ENCODE peak calls at places on chromosomes 6 and 20, in four cellular contexts. T is esophagus muscularis mucosa, J is sigmoid colon, U is upper lobe of left lung. Q is an unnamed sample.

GRCh38 chr6:30646450-30647038 is 389 bp upstream of the C6orf136 start:
- DNase-seq in T (no peak), J (no peak), U (peak), Q (peak)

GRCh38 chr6:99997141-99997540 is 3.1 kb upstream of the MCHR2 start:
- DNase-seq in T (no peak), J (no peak), U (no peak), Q (no peak)

GRCh38 chr6:42505377-42505702 is 53.6 kb upstream of the TRERF1 start:
- DNase-seq in T (no peak), J (no peak), U (no peak), Q (no peak)

GRCh38 chr6:3568396-3569082 is 111.7 kb upstream of the SLC22A23 start:
- DNase-seq in T (no peak), J (no peak), U (no peak), Q (no peak)

GRCh38 chr20:33604991-33605370 is 57.1 kb upstream of the C20orf144 start:
- DNase-seq in T (no peak), J (no peak), U (no peak), Q (no peak)

GRCh38 chr6:108847738-108848115 is 495 bp upstream of the ARMC2 start:
- DNase-seq in T (no peak), J (no peak), U (no peak), Q (no peak)

GRCh38 chr6:34205466-34205865 is 31.2 kb upstream of the HMGA1 start:
- DNase-seq in T (no peak), J (no peak), U (no peak), Q (no peak)

GRCh38 chr20:54062812-54063280 is 7.5 kb downstream of the BCAS1 start:
- DNase-seq in T (no peak), J (no peak), U (no peak), Q (no peak)

GRCh38 chr6:118812972-118813371 is 81.0 kb upstream of the ASF1A start:
- DNase-seq in T (no peak), J (no peak), U (no peak), Q (no peak)

GRCh38 chr6:125671323-125671722 is 78.1 kb upstream of the HEY2 start:
- DNase-seq in T (no peak), J (no peak), U (no peak), Q (no peak)

GRCh38 chr6:106745824-106746610 is 116.6 kb downstream of the QRSL1 start:
- DNase-seq in T (no peak), J (no peak), U (no peak), Q (no peak)

GRCh38 chr20:9087531-9088217 is 18.8 kb downstream of the PLCB4 start:
- DNase-seq in T (no peak), J (no peak), U (no peak), Q (no peak)
- TF ChIP-seq EP300 in T (no peak), J (no peak), U (no peak), Q (no peak)

GRCh38 chr6:1329708-1330107 is 17.8 kb downstream of the FOXQ1 start:
- DNase-seq in T (no peak), J (no peak), U (no peak), Q (no peak)

GRCh38 chr6:1334725-1335124 is 22.8 kb downstream of the FOXQ1 start:
- DNase-seq in T (peak), J (no peak), U (no peak), Q (no peak)

GRCh38 chr6:1336246-1336843 is 24.4 kb downstream of the FOXQ1 start:
- DNase-seq in T (peak), J (no peak), U (no peak), Q (peak)

GRCh38 chr6:1337791-1338190 is 25.9 kb downstream of the FOXQ1 start:
- DNase-seq in T (peak), J (no peak), U (no peak), Q (no peak)

DNA sequence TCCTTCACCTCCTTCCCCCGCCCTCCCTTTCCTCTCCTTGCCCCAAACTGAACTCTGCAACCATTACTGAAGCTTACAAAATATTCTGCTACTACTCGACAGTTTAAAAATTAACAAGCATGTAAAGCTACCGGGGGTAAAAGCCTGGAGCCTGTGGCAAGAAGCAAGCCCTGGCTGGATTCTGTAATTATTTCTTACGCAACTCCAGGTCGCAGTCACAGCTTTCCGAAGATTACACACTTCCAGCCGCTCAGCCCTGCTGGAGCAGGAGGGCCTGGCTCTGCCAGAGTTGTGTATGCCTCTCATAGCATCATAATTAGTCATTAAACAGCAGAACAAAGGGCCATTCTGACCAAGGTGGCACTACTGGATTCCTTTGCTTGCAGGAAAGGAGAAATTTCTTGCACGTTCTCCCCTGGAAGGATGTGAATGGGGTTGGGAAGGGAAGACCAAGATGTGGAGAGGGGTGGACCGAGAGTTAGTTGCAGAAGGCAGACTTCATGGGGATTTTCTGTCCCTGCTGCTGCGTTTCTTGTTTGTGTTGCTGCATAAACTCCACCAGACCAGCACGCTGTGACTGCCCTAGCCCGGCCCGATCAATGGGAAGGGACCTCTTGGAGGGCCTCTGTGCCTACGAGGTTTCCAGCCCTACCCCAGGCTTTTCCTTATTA is 23.6 kb downstream of the FOXQ1 start:
- DNase-seq in T (peak), J (no peak), U (no peak), Q (peak)
- TF ChIP-seq EP300 in T (no peak), J (no peak), U (peak), Q (no peak)

DNA sequence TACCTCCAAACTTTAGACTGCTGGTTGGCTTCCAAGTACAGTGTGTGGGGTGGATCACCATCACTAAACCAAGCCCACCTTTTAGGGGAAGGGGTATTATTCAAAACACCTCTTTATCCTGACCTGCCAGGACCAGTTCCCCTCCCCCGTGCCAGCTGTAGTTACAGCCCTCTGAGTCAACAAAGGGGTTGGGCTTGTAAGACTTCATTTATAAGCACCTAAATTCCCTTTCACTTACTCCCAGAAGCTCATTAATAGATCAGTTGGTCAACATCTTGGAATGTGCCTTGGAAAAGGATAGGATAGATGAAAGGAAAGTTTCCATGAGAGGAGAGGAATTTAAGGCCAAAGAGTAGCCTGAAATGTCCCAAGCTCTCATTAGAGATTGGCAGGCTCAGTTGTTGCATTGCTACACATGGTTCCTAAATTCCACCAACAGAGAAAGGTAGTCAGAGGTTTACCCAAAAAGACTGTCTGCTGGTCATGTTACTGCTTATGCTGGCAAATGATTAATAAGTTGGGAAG is 59.2 kb downstream of the TNFAIP3 start:
- DNase-seq in T (no peak), J (no peak), U (no peak), Q (no peak)
- TF ChIP-seq EP300 in T (no peak), J (no peak), U (no peak), Q (no peak)

DNA sequence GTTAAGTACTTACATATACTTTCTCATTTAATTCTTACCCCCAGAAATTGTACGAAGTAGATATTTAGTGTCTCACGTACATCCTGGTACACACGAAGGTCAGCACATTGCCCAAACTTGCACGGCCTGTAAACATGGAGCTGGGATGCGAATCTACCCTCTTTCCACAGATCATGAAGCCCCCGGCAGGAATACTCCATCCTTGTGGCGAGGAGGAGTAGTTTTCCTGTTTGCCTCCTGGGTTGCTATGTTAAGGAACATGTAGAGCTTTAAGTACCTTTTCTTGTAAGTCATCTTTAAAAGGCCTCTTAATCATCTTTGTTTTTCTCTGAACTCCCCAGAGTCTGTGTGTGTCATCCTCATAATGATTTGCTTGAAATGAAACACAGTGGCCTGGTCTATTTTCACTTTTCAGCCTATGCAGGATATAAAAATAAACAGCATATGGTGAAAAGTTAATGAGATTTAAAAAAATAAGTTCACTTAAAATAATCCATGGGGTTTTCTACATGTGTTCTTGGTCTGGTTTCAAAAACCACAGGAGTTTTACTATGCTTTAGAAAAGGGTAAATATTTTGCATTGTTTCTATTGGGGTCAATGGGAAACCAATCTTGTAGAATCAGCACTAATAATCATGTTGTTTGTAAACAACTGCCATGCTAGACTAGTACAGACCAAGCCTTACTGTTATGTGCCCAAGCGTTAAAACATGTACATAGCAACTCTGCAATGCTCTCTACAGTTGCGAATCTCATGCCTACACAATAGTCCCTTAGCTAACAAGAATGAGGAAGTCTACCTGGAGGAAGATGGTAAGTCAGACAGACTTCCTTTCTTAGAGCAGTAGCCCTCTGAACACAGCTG is 9.3 kb upstream of the ARID1B start:
- DNase-seq in T (no peak), J (no peak), U (no peak), Q (no peak)
- TF ChIP-seq EP300 in T (no peak), J (no peak), U (no peak), Q (no peak)

DNA sequence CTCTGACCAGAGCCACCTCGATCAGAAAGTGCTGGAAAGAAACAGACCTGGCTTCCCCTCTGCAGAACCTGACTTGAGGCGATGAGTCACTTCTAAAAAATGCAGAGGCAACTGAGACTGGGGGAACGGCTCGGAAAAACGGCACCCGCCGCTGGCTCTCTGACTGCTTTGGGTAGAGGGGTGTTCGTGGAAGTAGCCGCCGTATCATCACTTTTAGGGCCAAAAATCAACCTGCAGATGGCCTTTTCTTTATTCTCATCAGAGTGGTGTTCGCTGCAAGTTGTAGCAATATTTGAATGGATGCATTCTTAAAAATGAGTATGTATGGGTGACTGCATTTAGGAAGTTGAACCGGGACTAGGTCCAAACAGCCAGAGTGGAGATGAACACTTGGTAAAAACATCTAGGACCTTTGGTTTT is 807 bp downstream of the CAP2 start:
- DNase-seq in T (no peak), J (peak), U (no peak), Q (peak)
- TF ChIP-seq EP300 in T (no peak), J (no peak), U (no peak), Q (no peak)

DNA sequence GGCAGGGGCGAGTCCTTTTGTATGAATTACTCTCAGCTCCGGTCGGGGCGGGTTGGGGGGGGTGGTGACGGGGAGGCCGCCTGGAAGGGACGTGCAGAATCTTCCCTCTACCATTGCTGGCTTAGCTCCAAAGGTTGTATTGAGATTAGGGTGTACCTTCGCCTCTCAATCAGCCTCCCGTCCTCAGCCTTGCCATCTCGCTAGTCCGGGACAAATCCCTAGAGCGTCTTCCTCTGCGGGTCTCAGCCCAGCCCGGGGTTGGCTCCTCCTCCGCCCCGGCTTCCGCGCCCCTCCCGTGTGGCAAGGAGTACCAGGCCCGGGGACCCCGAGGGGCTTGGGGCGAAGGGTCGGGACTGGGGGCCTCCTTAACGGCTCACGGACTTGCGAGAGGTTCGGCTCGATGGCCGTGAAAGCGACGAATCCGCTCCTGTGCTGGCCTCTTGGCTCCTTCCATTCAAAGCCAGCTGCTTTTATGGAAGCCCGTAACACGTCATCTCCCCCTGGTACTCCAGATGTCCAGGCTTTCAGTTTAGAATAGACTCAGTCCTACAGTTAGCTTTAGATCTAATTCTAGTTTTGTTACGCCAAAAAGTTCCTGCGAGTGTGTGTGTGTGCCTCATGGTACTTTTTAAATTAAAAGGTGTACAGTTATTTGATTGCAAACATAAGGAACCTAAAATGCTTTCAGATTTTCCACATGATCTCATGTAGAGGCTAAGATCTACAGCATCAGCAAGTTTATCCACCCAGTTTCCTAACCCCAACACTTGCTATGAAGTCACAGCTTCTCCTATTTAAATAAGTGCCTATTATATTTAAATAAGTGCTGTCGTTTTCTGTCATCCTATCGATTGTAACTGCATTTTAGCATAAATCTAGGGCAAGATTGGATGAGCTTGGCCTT is 771 bp upstream of the EEF1A1 start:
- DNase-seq in T (no peak), J (peak), U (peak), Q (no peak)
- TF ChIP-seq EP300 in T (no peak), J (no peak), U (no peak), Q (peak)